ENCODE peak calls at places on chromosome 14, in four cellular contexts. N is foreskin fibroblast, T is GM18507, O is RPMI8226. F is an unnamed sample.

GRCh38 chr14:64910847-64911495 is 3.3 kb upstream of the CHURC1 start:
- DNase-seq in N (peak; percentile 36), T (no peak), O (no peak), F (no peak)

GRCh38 chr14:40656301-40656700 is 950.4 kb upstream of the LRFN5 start:
- DNase-seq in O (no peak), N (no peak), T (no peak), F (no peak)

GRCh38 chr14:47438650-47439140 is 236.7 kb downstream of the MDGA2 start:
- DNase-seq in N (no peak), O (no peak), T (no peak), F (no peak)

GRCh38 chr14:75051556-75051899 is 261 bp upstream of the MLH3 start:
- DNase-seq in O (no peak), N (no peak), T (no peak), F (no peak)

GRCh38 chr14:88597038-88597437 is 34.2 kb downstream of the ZC3H14 start:
- DNase-seq in T (no peak), N (no peak), O (no peak), F (no peak)

GRCh38 chr14:31339743-31340142 is 80.6 kb downstream of the HEATR5A start:
- DNase-seq in N (no peak), T (no peak), O (no peak), F (no peak)

GRCh38 chr14:97978336-97978735 is 1181.2 kb downstream of the VRK1 start:
- DNase-seq in T (no peak), O (peak; percentile 28), N (peak; percentile 1), F (no peak)

GRCh38 chr14:64191756-64192155 is 102.4 kb downstream of the ESR2 start:
- DNase-seq in T (no peak), O (no peak), N (peak; percentile 77), F (no peak)

GRCh38 chr14:69559581-69560011 is 15.1 kb downstream of the CCDC177 start:
- DNase-seq in T (no peak), N (no peak), O (no peak), F (no peak)

GRCh38 chr14:104094709-104095425 is 9.4 kb downstream of the ASPG start:
- DNase-seq in N (peak; percentile 12), T (peak; percentile 48), O (peak; percentile 59), F (no peak)

GRCh38 chr14:68819260-68819691 is 26.4 kb upstream of the ZFP36L1 start:
- DNase-seq in T (no peak), N (peak; percentile 18), O (no peak), F (no peak)

GRCh38 chr14:96184737-96185136 is 19.9 kb upstream of the BDKRB2 start:
- DNase-seq in T (no peak), N (peak; percentile 28), O (no peak), F (no peak)

GRCh38 chr14:81686512-81686911 is 152.9 kb upstream of the SEL1L start:
- DNase-seq in N (no peak), O (no peak), T (no peak), F (no peak)

GRCh38 chr14:53539489-53540126 is 386.5 kb upstream of the DDHD1 start:
- DNase-seq in N (peak; percentile 63), T (peak; percentile 47), O (peak; percentile 40), F (peak; percentile 41)

GRCh38 chr14:66464261-66464660 is 21.9 kb upstream of the CCDC196 start:
- DNase-seq in T (no peak), O (no peak), N (no peak), F (no peak)

GRCh38 chr14:61556455-61556854 is 138.9 kb upstream of the HIF1A start:
- DNase-seq in O (no peak), T (no peak), N (no peak), F (no peak)

GRCh38 chr14:105010891-105011291 is 10.0 kb downstream of the CDCA4 start:
- DNase-seq in O (no peak), T (no peak), N (no peak), F (no peak)

GRCh38 chr14:50784683-50785505 is 46.1 kb downstream of the NIN start:
- DNase-seq in N (no peak), O (no peak), T (no peak), F (no peak)

GRCh38 chr14:93984070-93984469 is 7.7 kb upstream of the ASB2 start:
- DNase-seq in T (no peak), O (no peak), N (no peak), F (no peak)

GRCh38 chr14:63295231-63295685 is 23.5 kb downstream of the GPHB5 start:
- DNase-seq in O (no peak), N (no peak), T (no peak), F (no peak)

GRCh38 chr14:57982161-57982560 is 116.3 kb upstream of the SLC35F4 start:
- DNase-seq in N (no peak), T (no peak), O (peak; percentile 58), F (no peak)

GRCh38 chr14:80726211-80726610 is 215.3 kb downstream of the CEP128 start:
- DNase-seq in T (no peak), N (no peak), O (no peak), F (no peak)

GRCh38 chr14:87229131-87229530 is 763.9 kb downstream of the GALC start:
- DNase-seq in O (no peak), N (no peak), T (no peak), F (no peak)

GRCh38 chr14:61218765-61219164 is 62.4 kb downstream of the TMEM30B start:
- DNase-seq in O (no peak), N (peak; percentile 73), T (no peak), F (no peak)

GRCh38 chr14:106094654-106095189 is 568.3 kb downstream of the TMEM121 start:
- DNase-seq in N (no peak), T (no peak), O (no peak), F (no peak)

GRCh38 chr14:33938131-33938949 is 12.5 kb downstream of the EGLN3 start:
- DNase-seq in N (no peak), T (no peak), O (peak; percentile 89), F (peak; percentile 36)

GRCh38 chr14:91352696-91353692 is 64.6 kb downstream of the CCDC88C start:
- DNase-seq in O (no peak), N (no peak), T (no peak), F (no peak)

GRCh38 chr14:85607571-85608219 is 77.8 kb downstream of the FLRT2 start:
- DNase-seq in N (peak; percentile 83), T (no peak), O (no peak), F (no peak)

GRCh38 chr14:90242444-90242843 is 13.9 kb upstream of the PSMC1 start:
- DNase-seq in T (no peak), O (no peak), N (no peak), F (no peak)

GRCh38 chr14:19941668-19942067 is 11.0 kb downstream of the OR4K1 start:
- DNase-seq in T (no peak), O (no peak), N (no peak), F (no peak)

GRCh38 chr14:58465425-58465824 is 37.9 kb downstream of the KIAA0586 start:
- DNase-seq in O (no peak), T (no peak), N (peak; percentile 4), F (no peak)

GRCh38 chr14:82872494-82872893 is 1338.8 kb upstream of the SEL1L start:
- DNase-seq in N (no peak), O (peak; percentile 23), T (no peak), F (no peak)

GRCh38 chr14:58239259-58240210 is 5.1 kb upstream of the PSMA3 start:
- DNase-seq in O (peak; percentile 71), N (peak; percentile 41), T (no peak), F (peak; percentile 64)

GRCh38 chr14:78403278-78403815 is 233.2 kb downstream of the NRXN3 start:
- DNase-seq in T (no peak), N (no peak), O (no peak), F (peak; percentile 83)

GRCh38 chr14:99732436-99733220 is 48.5 kb downstream of the CYP46A1 start:
- DNase-seq in O (no peak), T (no peak), N (no peak), F (no peak)

F was measured in GM12878.